ENCODE peak calls at places on chromosome 18, in seven cellular contexts. F, Q, J, L, H, C and I are unnamed samples.

GRCh38 chr18:58390399-58390798 is 238.5 kb downstream of the ALPK2 start:
- DNase-seq in F (no peak), Q (no peak), J (no peak), L (no peak), H (no peak), C (no peak), I (no peak)

GRCh38 chr18:70907673-70908072 is 618.8 kb downstream of the SOCS6 start:
- DNase-seq in F (no peak), Q (peak; percentile 3), J (no peak), L (no peak), H (no peak), C (no peak), I (no peak)

GRCh38 chr18:62952807-62953206 is 237.5 kb downstream of the PHLPP1 start:
- DNase-seq in F (no peak), Q (no peak), J (no peak), L (no peak), H (no peak), C (no peak), I (no peak)

GRCh38 chr18:57839942-57840381 is 36.8 kb upstream of the ATP8B1 start:
- DNase-seq in F (no peak), Q (no peak), J (no peak), L (no peak), H (peak; percentile 48), C (peak; percentile 45), I (no peak)

GRCh38 chr18:62876828-62877227 is 161.5 kb downstream of the PHLPP1 start:
- DNase-seq in F (no peak), Q (no peak), J (no peak), L (no peak), H (no peak), C (no peak), I (no peak)

GRCh38 chr18:3790702-3791101 is 340.7 kb downstream of the TGIF1 start:
- DNase-seq in F (no peak), Q (no peak), J (no peak), L (no peak), H (no peak), C (no peak), I (no peak)

GRCh38 chr18:36850527-36851201 is 21.7 kb downstream of the KIAA1328 start:
- DNase-seq in F (no peak), Q (no peak), J (no peak), L (no peak), H (peak; percentile 67), C (peak; percentile 72), I (no peak)

GRCh38 chr18:79740741-79741700 is 56.7 kb upstream of the KCNG2 start:
- DNase-seq in F (no peak), Q (no peak), J (peak; percentile 33), L (no peak), H (no peak), C (no peak), I (no peak)

GRCh38 chr18:44835555-44836156 is 155.0 kb downstream of the SETBP1 start:
- DNase-seq in F (no peak), Q (no peak), J (no peak), L (peak; percentile 46), H (no peak), C (no peak), I (no peak)

GRCh38 chr18:78656346-78656925 is 323.2 kb upstream of the SALL3 start:
- DNase-seq in F (no peak), Q (no peak), J (peak; percentile 64), L (no peak), H (no peak), C (no peak), I (no peak)

GRCh38 chr18:67072789-67073188 is 443.7 kb downstream of the DSEL start:
- DNase-seq in F (no peak), Q (no peak), J (no peak), L (no peak), H (no peak), C (no peak), I (no peak)

GRCh38 chr18:69628774-69629359 is 228.2 kb downstream of the DOK6 start:
- DNase-seq in F (no peak), Q (no peak), J (no peak), L (no peak), H (no peak), C (no peak), I (no peak)

GRCh38 chr18:47263828-47264314 is 12.4 kb upstream of the SKOR2 start:
- DNase-seq in F (no peak), Q (no peak), J (no peak), L (no peak), H (no peak), C (no peak), I (no peak)

GRCh38 chr18:9658111-9658641 is 43.8 kb upstream of the PPP4R1 start:
- DNase-seq in F (no peak), Q (no peak), J (no peak), L (no peak), H (no peak), C (no peak), I (no peak)

GRCh38 chr18:66734451-66734850 is 130.6 kb upstream of the CDH19 start:
- DNase-seq in F (no peak), Q (no peak), J (no peak), L (no peak), H (no peak), C (no peak), I (no peak)

GRCh38 chr18:35041752-35042379 is 653 bp downstream of the MAPRE2 start:
- DNase-seq in F (no peak), Q (no peak), J (no peak), L (no peak), H (no peak), C (no peak), I (peak; percentile 28)

GRCh38 chr18:47343291-47343690 is 91.8 kb upstream of the SKOR2 start:
- DNase-seq in F (no peak), Q (no peak), J (no peak), L (no peak), H (no peak), C (no peak), I (no peak)

GRCh38 chr18:73283788-73284187 is 416.0 kb upstream of the NETO1 start:
- DNase-seq in F (no peak), Q (no peak), J (no peak), L (no peak), H (no peak), C (peak; percentile 46), I (no peak)

GRCh38 chr18:56085561-56085960 is 497.6 kb upstream of the TCF4 start:
- DNase-seq in F (no peak), Q (no peak), J (no peak), L (no peak), H (peak; percentile 82), C (no peak), I (no peak)

GRCh38 chr18:8871484-8871883 is 166.1 kb downstream of the MTCL1 start:
- DNase-seq in F (no peak), Q (no peak), J (no peak), L (no peak), H (no peak), C (no peak), I (no peak)

GRCh38 chr18:73487956-73488355 is 620.2 kb upstream of the NETO1 start:
- DNase-seq in F (no peak), Q (no peak), J (no peak), L (no peak), H (no peak), C (no peak), I (no peak)

GRCh38 chr18:55012041-55012440 is 52.8 kb upstream of the CCDC68 start:
- DNase-seq in F (no peak), Q (no peak), J (no peak), L (no peak), H (peak; percentile 30), C (peak; percentile 46), I (no peak)

GRCh38 chr18:57780318-57781127 is 22.6 kb downstream of the ATP8B1 start:
- DNase-seq in F (no peak), Q (no peak), J (no peak), L (no peak), H (peak; percentile 64), C (peak; percentile 88), I (no peak)

GRCh38 chr18:9422816-9423519 is 52.3 kb upstream of the RALBP1 start:
- DNase-seq in F (no peak), Q (no peak), J (no peak), L (peak; percentile 75), H (no peak), C (no peak), I (no peak)

GRCh38 chr18:72811047-72811446 is 56.7 kb downstream of the NETO1 start:
- DNase-seq in F (no peak), Q (no peak), J (no peak), L (no peak), H (no peak), C (no peak), I (no peak)

GRCh38 chr18:5584751-5585417 is 41.1 kb upstream of the EPB41L3 start:
- DNase-seq in F (no peak), Q (no peak), J (no peak), L (no peak), H (peak; percentile 13), C (no peak), I (no peak)

GRCh38 chr18:69580107-69580506 is 179.4 kb downstream of the DOK6 start:
- DNase-seq in F (peak; percentile 7), Q (no peak), J (no peak), L (no peak), H (peak; percentile 38), C (no peak), I (peak; percentile 20)

GRCh38 chr18:48662021-48662661 is 123.3 kb downstream of the CTIF start:
- DNase-seq in F (no peak), Q (peak; percentile 21), J (no peak), L (peak; percentile 48), H (peak; percentile 65), C (no peak), I (no peak)

GRCh38 chr18:58125756-58126155 is 81.7 kb downstream of the NEDD4L start:
- DNase-seq in F (no peak), Q (no peak), J (no peak), L (no peak), H (no peak), C (no peak), I (no peak)

GRCh38 chr18:8116346-8117007 is 492.8 kb upstream of the RAB12 start:
- DNase-seq in F (no peak), Q (peak; percentile 51), J (no peak), L (no peak), H (peak; percentile 79), C (no peak), I (no peak)

GRCh38 chr18:55096261-55097026 is 137.2 kb upstream of the CCDC68 start:
- DNase-seq in F (peak; percentile 31), Q (peak; percentile 22), J (no peak), L (peak; percentile 45), H (peak; percentile 77), C (peak; percentile 85), I (no peak)

GRCh38 chr18:12336887-12337286 is 28.8 kb downstream of the TUBB6 start:
- DNase-seq in F (no peak), Q (no peak), J (no peak), L (no peak), H (peak; percentile 39), C (peak; percentile 24), I (no peak)

GRCh38 chr18:27661320-27662049 is 476.4 kb upstream of the CHST9 start:
- DNase-seq in F (no peak), Q (no peak), J (no peak), L (no peak), H (no peak), C (no peak), I (no peak)

GRCh38 chr18:43486462-43486861 is 209.2 kb upstream of the SYT4 start:
- DNase-seq in F (no peak), Q (no peak), J (no peak), L (no peak), H (no peak), C (no peak), I (no peak)

GRCh38 chr18:48203961-48204666 is 205.1 kb downstream of the ZBTB7C start:
- DNase-seq in F (no peak), Q (no peak), J (no peak), L (no peak), H (no peak), C (no peak), I (no peak)

GRCh38 chr18:386950-387349 is 113.6 kb downstream of the COLEC12 start:
- DNase-seq in F (no peak), Q (no peak), J (no peak), L (no peak), H (no peak), C (no peak), I (no peak)

GRCh38 chr18:74506405-74507119 is 10.4 kb downstream of the CNDP2 start:
- DNase-seq in F (no peak), Q (no peak), J (no peak), L (no peak), H (no peak), C (no peak), I (no peak)

GRCh38 chr18:14970027-14970426 is 222.1 kb downstream of the ANKRD30B start:
- DNase-seq in F (no peak), Q (no peak), J (no peak), L (no peak), H (peak; percentile 74), C (no peak), I (no peak)